ENCODE peak calls at places on chromosomes 12 and 14, in ten cellular contexts. One of them, this sample, is unnamed.

GRCh38 chr12:113933201-113933786 is 32.8 kb downstream of the RBM19 start:
- DNase-seq in H9: no peak
- DNase-seq in Caco-2: no peak
- DNase-seq in body of pancreas: no peak
- DNase-seq in thoracic aorta: no peak
- DNase-seq in lung: no peak
- DNase-seq in WTC11: no peak
- DNase-seq in astrocyte of the spinal cord: peak
- DNase-seq in ascending aorta: no peak
- DNase-seq in GM12878: no peak
- DNase-seq in this sample: peak

GRCh38 chr12:12506541-12506940 is 56.1 kb downstream of the DUSP16 start:
- DNase-seq in lung: no peak
- DNase-seq in Caco-2: no peak
- DNase-seq in WTC11: no peak
- DNase-seq in body of pancreas: no peak
- DNase-seq in GM12878: no peak
- DNase-seq in ascending aorta: no peak
- DNase-seq in H9: no peak
- DNase-seq in thoracic aorta: no peak
- DNase-seq in astrocyte of the spinal cord: peak
- DNase-seq in this sample: peak

GRCh38 chr14:57486767-57487379 is 6.8 kb downstream of the CCDC198 start:
- DNase-seq in GM12878: no peak
- DNase-seq in thoracic aorta: no peak
- DNase-seq in ascending aorta: no peak
- DNase-seq in astrocyte of the spinal cord: peak
- DNase-seq in body of pancreas: no peak
- DNase-seq in WTC11: no peak
- DNase-seq in lung: no peak
- DNase-seq in Caco-2: no peak
- DNase-seq in H9: no peak
- DNase-seq in this sample: no peak

GRCh38 chr14:27623782-27624181 is 1025.9 kb upstream of the NOVA1 start:
- DNase-seq in WTC11: no peak
- DNase-seq in H9: no peak
- DNase-seq in Caco-2: no peak
- DNase-seq in thoracic aorta: no peak
- DNase-seq in lung: no peak
- DNase-seq in ascending aorta: no peak
- DNase-seq in GM12878: no peak
- DNase-seq in body of pancreas: no peak
- DNase-seq in astrocyte of the spinal cord: no peak
- DNase-seq in this sample: no peak

GRCh38 chr12:109504068-109504467 is 26.6 kb downstream of the UBE3B start:
- DNase-seq in H9: no peak
- DNase-seq in lung: no peak
- DNase-seq in astrocyte of the spinal cord: no peak
- DNase-seq in GM12878: no peak
- DNase-seq in body of pancreas: no peak
- DNase-seq in WTC11: no peak
- DNase-seq in ascending aorta: no peak
- DNase-seq in thoracic aorta: no peak
- DNase-seq in Caco-2: no peak
- DNase-seq in this sample: no peak

GRCh38 chr14:61466905-61467280 is 145.5 kb downstream of the PRKCH start:
- DNase-seq in thoracic aorta: no peak
- DNase-seq in GM12878: no peak
- DNase-seq in lung: no peak
- DNase-seq in Caco-2: no peak
- DNase-seq in body of pancreas: no peak
- DNase-seq in astrocyte of the spinal cord: no peak
- DNase-seq in H9: no peak
- DNase-seq in ascending aorta: no peak
- DNase-seq in WTC11: no peak
- DNase-seq in this sample: no peak

GRCh38 chr14:104353921-104354701 is 215.7 kb downstream of the KIF26A start:
- DNase-seq in body of pancreas: no peak
- DNase-seq in lung: no peak
- DNase-seq in astrocyte of the spinal cord: no peak
- DNase-seq in Caco-2: no peak
- DNase-seq in GM12878: no peak
- DNase-seq in ascending aorta: no peak
- DNase-seq in WTC11: no peak
- DNase-seq in H9: peak
- DNase-seq in thoracic aorta: no peak
- DNase-seq in this sample: peak

GRCh38 chr12:56230449-56231183 is 765 bp downstream of the SLC39A5 start:
- DNase-seq in WTC11: peak
- DNase-seq in GM12878: no peak
- DNase-seq in lung: no peak
- DNase-seq in thoracic aorta: no peak
- DNase-seq in astrocyte of the spinal cord: no peak
- DNase-seq in Caco-2: peak
- DNase-seq in H9: peak
- DNase-seq in body of pancreas: peak
- DNase-seq in ascending aorta: no peak
- DNase-seq in this sample: no peak

GRCh38 chr12:88237954-88238353 is 95.8 kb downstream of the TMTC3 start:
- DNase-seq in body of pancreas: no peak
- DNase-seq in GM12878: peak
- DNase-seq in ascending aorta: no peak
- DNase-seq in H9: no peak
- DNase-seq in WTC11: no peak
- DNase-seq in Caco-2: no peak
- DNase-seq in thoracic aorta: no peak
- DNase-seq in astrocyte of the spinal cord: peak
- DNase-seq in lung: no peak
- DNase-seq in this sample: no peak

GRCh38 chr12:114670257-114670955 is 13.6 kb downstream of the TBX3 start:
- DNase-seq in H9: no peak
- DNase-seq in thoracic aorta: no peak
- DNase-seq in astrocyte of the spinal cord: peak
- DNase-seq in body of pancreas: no peak
- DNase-seq in lung: no peak
- DNase-seq in WTC11: no peak
- DNase-seq in ascending aorta: no peak
- DNase-seq in Caco-2: no peak
- DNase-seq in GM12878: no peak
- DNase-seq in this sample: no peak

GRCh38 chr12:103588680-103589079 is 1.6 kb downstream of the STAB2 start:
- DNase-seq in lung: no peak
- DNase-seq in H9: no peak
- DNase-seq in ascending aorta: no peak
- DNase-seq in body of pancreas: no peak
- DNase-seq in Caco-2: no peak
- DNase-seq in WTC11: no peak
- DNase-seq in astrocyte of the spinal cord: no peak
- DNase-seq in thoracic aorta: no peak
- DNase-seq in GM12878: no peak
- DNase-seq in this sample: no peak

GRCh38 chr12:103589517-103589916 is 2.4 kb downstream of the STAB2 start:
- DNase-seq in H9: no peak
- DNase-seq in Caco-2: no peak
- DNase-seq in ascending aorta: no peak
- DNase-seq in WTC11: no peak
- DNase-seq in lung: no peak
- DNase-seq in thoracic aorta: no peak
- DNase-seq in body of pancreas: no peak
- DNase-seq in astrocyte of the spinal cord: no peak
- DNase-seq in GM12878: no peak
- DNase-seq in this sample: no peak

GRCh38 chr12:103586791-103587370 is at the start of gene STAB2:
- DNase-seq in lung: no peak
- DNase-seq in GM12878: no peak
- DNase-seq in body of pancreas: no peak
- DNase-seq in WTC11: no peak
- DNase-seq in thoracic aorta: no peak
- DNase-seq in H9: no peak
- DNase-seq in astrocyte of the spinal cord: no peak
- DNase-seq in ascending aorta: no peak
- DNase-seq in Caco-2: no peak
- DNase-seq in this sample: peak

GRCh38 chr12:103583008-103583407 is 4.1 kb upstream of the STAB2 start:
- DNase-seq in astrocyte of the spinal cord: no peak
- DNase-seq in thoracic aorta: no peak
- DNase-seq in H9: no peak
- DNase-seq in GM12878: no peak
- DNase-seq in ascending aorta: no peak
- DNase-seq in lung: no peak
- DNase-seq in body of pancreas: no peak
- DNase-seq in WTC11: no peak
- DNase-seq in Caco-2: no peak
- DNase-seq in this sample: no peak

DNA sequence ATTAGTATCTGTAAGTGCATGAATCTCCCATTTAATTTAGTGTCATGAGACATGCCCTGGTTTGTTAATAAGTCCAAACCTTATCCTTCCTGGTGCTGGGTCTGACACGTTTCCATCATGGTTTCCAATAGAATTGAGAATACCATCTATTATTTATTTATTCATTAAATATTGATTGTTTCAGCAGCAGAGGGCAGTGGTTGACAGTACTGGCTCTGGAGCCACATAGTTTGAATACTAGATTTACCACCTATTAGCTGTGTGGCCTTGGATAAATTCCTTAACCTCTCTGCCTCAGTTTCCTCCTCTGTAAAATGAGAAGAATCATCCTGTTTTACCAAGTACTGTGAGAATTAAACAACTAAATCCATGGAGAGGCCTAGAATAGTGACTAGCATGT is 941 bp upstream of the STAB2 start:
- DNase-seq in H9: no peak
- DNase-seq in ascending aorta: no peak
- DNase-seq in WTC11: no peak
- DNase-seq in Caco-2: no peak
- DNase-seq in GM12878: no peak
- DNase-seq in lung: no peak
- DNase-seq in astrocyte of the spinal cord: no peak
- DNase-seq in thoracic aorta: no peak
- DNase-seq in body of pancreas: no peak
- DNase-seq in this sample: no peak
- TF ChIP-seq CTCF in H9: no peak
- TF ChIP-seq CTCF in ascending aorta: peak
- TF ChIP-seq CTCF in WTC11: no peak
- TF ChIP-seq CTCF in Caco-2: no peak
- TF ChIP-seq CTCF in GM12878: no peak
- TF ChIP-seq CTCF in lung: no peak
- TF ChIP-seq CTCF in astrocyte of the spinal cord: no peak
- TF ChIP-seq CTCF in thoracic aorta: no peak
- TF ChIP-seq CTCF in body of pancreas: peak
- TF ChIP-seq CTCF in this sample: no peak

DNA sequence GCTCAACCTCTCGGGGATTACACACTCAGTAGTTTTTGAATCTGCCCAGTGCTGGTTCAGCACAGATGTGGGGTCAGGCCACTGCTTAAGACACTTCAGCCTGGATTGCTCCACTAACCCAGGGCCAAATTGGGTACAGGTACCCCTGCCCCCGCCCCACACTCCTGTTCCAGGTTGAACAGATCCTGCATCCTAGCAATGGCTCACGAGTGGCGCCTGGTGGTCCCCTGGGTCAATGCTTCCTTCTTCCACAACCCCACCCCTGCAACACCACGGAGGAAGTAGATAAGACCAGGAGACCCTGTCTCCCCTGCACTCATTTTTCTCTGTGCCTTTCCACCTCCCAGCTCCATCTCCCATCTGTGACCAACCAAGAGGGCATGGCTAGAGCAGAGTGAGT is 108.4 kb downstream of the ESRRB start:
- DNase-seq in lung: no peak
- DNase-seq in WTC11: peak
- DNase-seq in thoracic aorta: no peak
- DNase-seq in Caco-2: no peak
- DNase-seq in ascending aorta: no peak
- DNase-seq in H9: peak
- DNase-seq in astrocyte of the spinal cord: no peak
- DNase-seq in GM12878: no peak
- DNase-seq in body of pancreas: no peak
- DNase-seq in this sample: no peak
- TF ChIP-seq CTCF in lung: no peak
- TF ChIP-seq CTCF in WTC11: no peak
- TF ChIP-seq CTCF in thoracic aorta: no peak
- TF ChIP-seq CTCF in Caco-2: no peak
- TF ChIP-seq CTCF in ascending aorta: no peak
- TF ChIP-seq CTCF in H9: peak
- TF ChIP-seq CTCF in astrocyte of the spinal cord: no peak
- TF ChIP-seq CTCF in GM12878: peak
- TF ChIP-seq CTCF in body of pancreas: no peak
- TF ChIP-seq CTCF in this sample: no peak

DNA sequence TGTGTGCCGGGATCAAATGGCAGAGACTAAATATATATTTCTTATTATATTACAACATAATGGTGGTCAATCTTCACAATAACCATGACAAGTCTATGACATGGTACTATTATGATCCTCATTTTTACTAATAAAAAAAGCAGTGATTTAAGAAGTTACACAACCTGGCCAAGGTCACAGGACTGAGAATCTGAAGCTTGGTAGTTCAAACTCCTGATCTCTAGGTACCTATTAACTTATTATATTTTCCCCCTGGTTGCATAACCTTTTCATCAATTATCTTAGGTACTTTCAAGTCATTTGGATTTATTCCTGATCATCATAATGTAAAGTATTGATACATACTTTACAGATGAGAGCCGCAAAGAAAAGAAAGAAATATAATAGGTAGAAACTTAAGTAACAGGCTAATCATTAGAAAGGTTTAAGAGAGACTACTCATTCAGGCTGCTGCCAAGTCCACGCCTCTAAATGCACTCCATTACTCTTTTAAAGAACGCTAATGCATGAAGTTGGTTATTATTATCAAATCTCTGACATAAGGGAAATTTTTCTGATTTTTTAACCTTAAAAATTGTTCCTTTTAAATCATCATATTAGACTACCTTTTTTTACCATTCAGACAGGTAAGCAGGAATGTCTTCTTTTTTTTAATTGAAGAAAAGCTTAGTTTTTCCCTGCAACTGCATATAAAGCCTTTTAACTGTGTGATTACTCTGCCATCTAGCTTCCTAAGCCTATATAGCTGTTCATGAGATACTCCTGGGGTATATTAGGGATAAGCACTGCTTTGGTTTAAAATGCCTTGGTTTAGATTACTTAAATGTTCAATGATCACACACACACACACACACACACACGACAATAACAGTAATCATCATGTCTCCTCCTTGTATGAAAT is 35.6 kb downstream of the RPS29 start:
- DNase-seq in astrocyte of the spinal cord: peak
- DNase-seq in ascending aorta: no peak
- DNase-seq in thoracic aorta: no peak
- DNase-seq in WTC11: no peak
- DNase-seq in lung: no peak
- DNase-seq in body of pancreas: no peak
- DNase-seq in H9: no peak
- DNase-seq in Caco-2: no peak
- DNase-seq in GM12878: no peak
- DNase-seq in this sample: no peak
- TF ChIP-seq CTCF in astrocyte of the spinal cord: peak
- TF ChIP-seq CTCF in ascending aorta: no peak
- TF ChIP-seq CTCF in thoracic aorta: no peak
- TF ChIP-seq CTCF in WTC11: no peak
- TF ChIP-seq CTCF in lung: no peak
- TF ChIP-seq CTCF in body of pancreas: no peak
- TF ChIP-seq CTCF in H9: peak
- TF ChIP-seq CTCF in Caco-2: peak
- TF ChIP-seq CTCF in GM12878: no peak
- TF ChIP-seq CTCF in this sample: no peak

GRCh38 chr12:53695148-53696138 is 19.6 kb upstream of the ATP5MC2 start:
- DNase-seq in ascending aorta: no peak
- DNase-seq in WTC11: peak
- DNase-seq in astrocyte of the spinal cord: peak
- DNase-seq in lung: no peak
- DNase-seq in body of pancreas: no peak
- DNase-seq in Caco-2: peak
- DNase-seq in H9: peak
- DNase-seq in thoracic aorta: no peak
- DNase-seq in GM12878: no peak
- DNase-seq in this sample: peak
- TF ChIP-seq CTCF in ascending aorta: peak
- TF ChIP-seq CTCF in WTC11: no peak
- TF ChIP-seq CTCF in astrocyte of the spinal cord: peak
- TF ChIP-seq CTCF in lung: no peak
- TF ChIP-seq CTCF in body of pancreas: no peak
- TF ChIP-seq CTCF in Caco-2: peak
- TF ChIP-seq CTCF in H9: peak
- TF ChIP-seq CTCF in thoracic aorta: peak
- TF ChIP-seq CTCF in GM12878: no peak
- TF ChIP-seq CTCF in this sample: no peak